ENCODE peak calls at places on chromosomes 11 and 22, in eight cellular contexts. V is OCI-LY7; Y is CD8-positive, alpha-beta T cell; G is PC-3; R is colonic mucosa; B is HepG2; H is kidney; J is mucosa of descending colon. N is an unnamed sample.
A peak's percentile ranks its signal among the peaks of the same experiment; 100 is the strongest.

GRCh38 chr11:94245121-94245520 is 59.3 kb upstream of the IZUMO1R start:
- DNase-seq in Y (no peak), B (no peak), V (no peak), G (peak; percentile 36), H (no peak), J (no peak), R (no peak), N (no peak)

GRCh38 chr11:2783536-2784082 is 83.8 kb upstream of the KCNQ1OT1 start:
- DNase-seq in J (no peak), Y (no peak), H (no peak), G (no peak), V (no peak), B (no peak), R (no peak), N (no peak)

GRCh38 chr11:119205080-119205479 is 1.1 kb upstream of the CBL start:
- DNase-seq in G (no peak), J (peak; percentile 47), V (peak; percentile 41), H (peak; percentile 74), R (no peak), B (no peak), Y (no peak), N (no peak)

GRCh38 chr22:32926600-32926999 is 125.1 kb downstream of the TIMP3 start:
- DNase-seq in J (no peak), G (peak; percentile 6), Y (no peak), B (peak; percentile 44), V (peak; percentile 47), R (no peak), H (no peak), N (no peak)

GRCh38 chr11:78791964-78792363 is 217.3 kb upstream of the NARS2 start:
- DNase-seq in R (no peak), G (no peak), H (no peak), J (no peak), B (no peak), V (no peak), Y (no peak), N (no peak)

GRCh38 chr11:24861440-24861839 is 364.6 kb downstream of the LUZP2 start:
- DNase-seq in J (no peak), G (no peak), B (no peak), Y (no peak), V (no peak), R (no peak), H (no peak), N (no peak)

GRCh38 chr11:75275581-75275980 is 35.0 kb downstream of the TPBGL start:
- DNase-seq in Y (peak; percentile 84), J (peak; percentile 51), B (no peak), H (peak; percentile 81), V (peak; percentile 87), G (no peak), R (peak; percentile 50), N (peak; percentile 49)

GRCh38 chr11:70547821-70548670 is 149.7 kb downstream of the CTTN start:
- DNase-seq in R (peak; percentile 51), G (no peak), H (peak; percentile 18), Y (no peak), J (peak; percentile 50), V (no peak), B (no peak), N (peak; percentile 76)

GRCh38 chr22:25357056-25357455 is 137.6 kb downstream of the CRYBB2 start:
- DNase-seq in V (no peak), R (no peak), Y (no peak), B (no peak), H (peak; percentile 58), J (peak; percentile 15), G (no peak), N (no peak)

GRCh38 chr11:6992026-6992425 is 28.1 kb downstream of the ZNF214 start:
- DNase-seq in J (no peak), V (no peak), B (no peak), R (no peak), G (no peak), H (no peak), Y (no peak), N (no peak)

GRCh38 chr11:126545057-126545555 is 189.6 kb downstream of the ST3GAL4 start:
- DNase-seq in R (no peak), J (no peak), V (no peak), H (no peak), G (no peak), Y (no peak), B (no peak), N (no peak)

GRCh38 chr11:126214446-126215240 is 3.1 kb downstream of the FAM118B start:
- DNase-seq in B (no peak), J (no peak), G (no peak), H (no peak), V (no peak), R (peak; percentile 78), Y (no peak), N (peak; percentile 86)

GRCh38 chr22:47307812-47308211 is 545.4 kb downstream of the TBC1D22A start:
- DNase-seq in G (no peak), J (no peak), R (no peak), Y (no peak), V (no peak), H (no peak), B (no peak), N (no peak)

GRCh38 chr22:39144101-39144815 is 8.2 kb downstream of the CBX7 start:
- DNase-seq in Y (peak; percentile 69), V (peak; percentile 64), H (peak; percentile 83), R (peak; percentile 64), G (peak; percentile 17), J (peak; percentile 77), B (no peak), N (peak; percentile 38)
- H3K4me1 ChIP-seq in Y (peaks cover 34% of the 10 kb centered on the region), V (peaks cover 35% of the 10 kb centered on the region), H (peaks cover 31% of the 10 kb centered on the region), R (peaks cover 5% of the 10 kb centered on the region), G (peaks cover 10% of the 10 kb centered on the region), J (peaks cover 2% of the 10 kb centered on the region), B (peaks cover 42% of the 10 kb centered on the region), N (peaks cover 26% of the 10 kb centered on the region)

DNA sequence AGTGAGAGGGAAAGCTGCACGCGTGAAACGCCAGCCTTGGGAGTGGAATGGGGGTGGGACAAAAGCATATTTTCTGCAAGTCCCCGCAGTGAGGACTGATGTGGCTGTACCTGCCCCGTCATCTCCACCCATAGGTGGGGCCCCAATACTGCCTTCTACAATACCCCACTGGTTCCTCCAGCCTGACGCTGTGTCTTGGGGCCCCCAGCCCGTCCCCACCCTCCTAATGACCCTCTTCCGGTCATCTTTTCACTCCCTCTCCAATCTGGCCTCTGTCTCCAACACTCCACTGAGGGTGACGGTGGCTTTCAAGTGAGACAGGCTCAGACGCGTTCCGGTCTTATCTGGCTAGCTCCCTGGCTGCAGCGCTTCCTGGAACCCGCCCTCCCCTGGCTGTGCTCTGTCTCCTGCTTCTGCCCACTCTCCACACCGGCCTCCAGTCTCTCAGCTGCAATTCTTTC is 104.2 kb downstream of the MICAL3 start:
- DNase-seq in B (peak; percentile 70), R (peak; percentile 79), V (no peak), H (peak; percentile 85), Y (no peak), J (peak; percentile 78), G (no peak), N (peak; percentile 86)
- H3K4me3 ChIP-seq in B (peak overlapping the region; percentile 14), R (no peak overlapping the region), V (no peak overlapping the region), H (no peak overlapping the region), Y (no peak overlapping the region), J (no peak overlapping the region), G (no peak overlapping the region), N (no peak overlapping the region)

GRCh38 chr22:49609207-49609876 is 218.3 kb downstream of the BRD1 start:
- DNase-seq in V (no peak), G (no peak), B (no peak), J (peak; percentile 5), H (peak; percentile 50), R (no peak), Y (no peak), N (no peak)
- H3K4me1 ChIP-seq in V (no peaks in the 10 kb centered on the region), G (no peaks in the 10 kb centered on the region), B (no peaks in the 10 kb centered on the region), J (no peaks in the 10 kb centered on the region), H (no peaks in the 10 kb centered on the region), R (no peaks in the 10 kb centered on the region), Y (no peaks in the 10 kb centered on the region), N (no peaks in the 10 kb centered on the region)

GRCh38 chr11:72239849-72240460 is 4.0 kb downstream of the PHOX2A start:
- DNase-seq in B (no peak), J (peak; percentile 83), R (peak; percentile 67), Y (no peak), V (no peak), G (peak; percentile 40), H (no peak), N (no peak)

GRCh38 chr11:72242141-72242540 is 1.8 kb downstream of the PHOX2A start:
- DNase-seq in B (no peak), J (no peak), H (no peak), V (no peak), Y (no peak), G (no peak), R (no peak), N (no peak)

GRCh38 chr11:72241290-72241781 is 2.6 kb downstream of the PHOX2A start:
- DNase-seq in R (no peak), J (no peak), B (no peak), G (no peak), V (no peak), Y (no peak), H (no peak), N (no peak)

GRCh38 chr11:72239296-72239848 is 4.6 kb downstream of the PHOX2A start:
- DNase-seq in H (peak; percentile 91), Y (no peak), V (no peak), B (no peak), R (peak; percentile 63), J (peak; percentile 70), G (peak; percentile 47), N (no peak)

DNA sequence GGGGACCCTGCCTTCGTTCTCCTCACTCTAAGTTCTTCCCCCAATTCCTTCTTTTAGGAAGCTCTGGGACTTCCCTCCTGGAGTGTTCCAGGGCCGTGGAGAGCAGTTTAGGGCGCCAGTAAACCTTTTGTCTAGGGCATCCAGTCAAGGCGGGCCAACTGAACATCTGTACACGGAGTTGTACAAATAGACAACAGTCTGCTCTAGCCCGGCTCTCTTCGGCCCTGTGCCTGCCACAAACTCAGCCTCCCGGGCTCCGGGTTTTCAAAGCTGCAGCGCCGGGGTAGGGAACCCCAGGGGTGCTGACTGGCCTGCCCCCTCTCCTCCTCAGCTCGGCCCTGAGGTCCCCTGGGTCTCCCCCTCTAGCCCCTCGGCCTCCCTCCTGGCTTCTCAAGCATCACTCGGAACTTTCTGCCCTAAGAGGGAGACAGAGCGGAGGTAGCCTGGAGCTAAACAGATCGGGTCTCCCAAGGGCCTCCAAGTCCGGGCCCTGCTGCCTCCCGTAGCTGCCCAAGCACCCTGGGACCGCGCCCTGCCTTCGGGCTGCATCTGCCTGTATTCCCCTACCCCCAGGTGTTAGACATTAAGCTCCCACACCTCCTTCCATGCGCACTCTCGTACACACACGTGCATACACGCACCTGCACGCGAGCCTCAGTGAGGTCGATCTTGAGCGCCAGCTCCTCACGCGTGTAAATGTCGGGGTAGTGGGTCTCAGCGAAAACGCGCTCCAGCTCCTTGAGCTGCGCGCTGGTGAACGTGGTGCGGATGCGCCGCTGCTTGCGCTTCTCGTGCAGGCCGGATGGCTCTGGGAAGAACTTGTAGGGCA is 3.3 kb downstream of the PHOX2A start:
- DNase-seq in V (no peak), R (no peak), H (no peak), J (no peak), G (no peak), B (no peak), Y (no peak), N (no peak)
- H3K4me3 ChIP-seq in V (no peak overlapping the region), R (no peak overlapping the region), H (no peak overlapping the region), J (no peak overlapping the region), G (no peak overlapping the region), B (no peak overlapping the region), Y (peak overlapping the region; percentile 8), N (no peak overlapping the region)

N was measured in testis.